ENCODE peak calls at places on chromosomes 7 and 10, in nine cellular contexts. One of them, this sample, is unnamed.

GRCh38 chr10:34112431-34112830 is 702.7 kb downstream of the PARD3 start:
- DNase-seq in fibroblast of lung: peak
- DNase-seq in GM23338: no peak
- DNase-seq in left kidney: no peak
- DNase-seq in NCI-H510A treated with DMSO at 0.1 percent for 48 hours: no peak
- DNase-seq in AG20443: peak
- DNase-seq in dorsolateral prefrontal cortex: no peak
- DNase-seq in stimulated activated CD4-positive, alpha-beta T cell treated with anti-CD3 and anti-CD28 coated beads, Interleukin-2, amount 100 ng/mL, for 48 hours: no peak
- DNase-seq in NCI-H2029: no peak
- DNase-seq in this sample: peak

GRCh38 chr7:56062382-56062781 is 1.7 kb upstream of the SUMF2 start:
- DNase-seq in fibroblast of lung: peak
- DNase-seq in GM23338: no peak
- DNase-seq in left kidney: no peak
- DNase-seq in NCI-H510A treated with DMSO at 0.1 percent for 48 hours: no peak
- DNase-seq in AG20443: no peak
- DNase-seq in dorsolateral prefrontal cortex: no peak
- DNase-seq in stimulated activated CD4-positive, alpha-beta T cell treated with anti-CD3 and anti-CD28 coated beads, Interleukin-2, amount 100 ng/mL, for 48 hours: no peak
- DNase-seq in NCI-H2029: no peak
- DNase-seq in this sample: peak

GRCh38 chr10:7484456-7485266 is 73.8 kb upstream of the SFMBT2 start:
- DNase-seq in fibroblast of lung: no peak
- DNase-seq in GM23338: peak
- DNase-seq in left kidney: peak
- DNase-seq in NCI-H510A treated with DMSO at 0.1 percent for 48 hours: no peak
- DNase-seq in AG20443: no peak
- DNase-seq in dorsolateral prefrontal cortex: no peak
- DNase-seq in stimulated activated CD4-positive, alpha-beta T cell treated with anti-CD3 and anti-CD28 coated beads, Interleukin-2, amount 100 ng/mL, for 48 hours: peak
- DNase-seq in NCI-H2029: no peak
- DNase-seq in this sample: no peak

GRCh38 chr7:13897825-13898224 is 91.6 kb downstream of the ETV1 start:
- DNase-seq in fibroblast of lung: peak
- DNase-seq in GM23338: no peak
- DNase-seq in left kidney: no peak
- DNase-seq in NCI-H510A treated with DMSO at 0.1 percent for 48 hours: no peak
- DNase-seq in AG20443: no peak
- DNase-seq in dorsolateral prefrontal cortex: no peak
- DNase-seq in stimulated activated CD4-positive, alpha-beta T cell treated with anti-CD3 and anti-CD28 coated beads, Interleukin-2, amount 100 ng/mL, for 48 hours: no peak
- DNase-seq in NCI-H2029: no peak
- DNase-seq in this sample: no peak

GRCh38 chr7:1233328-1234048 is 816 bp downstream of the UNCX start:
- DNase-seq in fibroblast of lung: no peak
- DNase-seq in GM23338: peak
- DNase-seq in left kidney: peak
- DNase-seq in NCI-H510A treated with DMSO at 0.1 percent for 48 hours: no peak
- DNase-seq in AG20443: no peak
- DNase-seq in dorsolateral prefrontal cortex: no peak
- DNase-seq in stimulated activated CD4-positive, alpha-beta T cell treated with anti-CD3 and anti-CD28 coated beads, Interleukin-2, amount 100 ng/mL, for 48 hours: no peak
- DNase-seq in NCI-H2029: no peak
- DNase-seq in this sample: no peak

GRCh38 chr7:8290645-8291308 is 28.8 kb upstream of the ICA1 start:
- DNase-seq in fibroblast of lung: no peak
- DNase-seq in GM23338: peak
- DNase-seq in left kidney: peak
- DNase-seq in NCI-H510A treated with DMSO at 0.1 percent for 48 hours: peak
- DNase-seq in AG20443: no peak
- DNase-seq in dorsolateral prefrontal cortex: no peak
- DNase-seq in stimulated activated CD4-positive, alpha-beta T cell treated with anti-CD3 and anti-CD28 coated beads, Interleukin-2, amount 100 ng/mL, for 48 hours: no peak
- DNase-seq in NCI-H2029: peak
- DNase-seq in this sample: no peak

GRCh38 chr7:121053219-121053618 is 64.7 kb downstream of the CPED1 start:
- DNase-seq in fibroblast of lung: no peak
- DNase-seq in GM23338: no peak
- DNase-seq in left kidney: no peak
- DNase-seq in NCI-H510A treated with DMSO at 0.1 percent for 48 hours: no peak
- DNase-seq in AG20443: no peak
- DNase-seq in dorsolateral prefrontal cortex: no peak
- DNase-seq in stimulated activated CD4-positive, alpha-beta T cell treated with anti-CD3 and anti-CD28 coated beads, Interleukin-2, amount 100 ng/mL, for 48 hours: no peak
- DNase-seq in NCI-H2029: no peak
- DNase-seq in this sample: no peak

GRCh38 chr10:77844713-77845454 is 81.7 kb downstream of the DLG5 start:
- DNase-seq in fibroblast of lung: peak
- DNase-seq in GM23338: peak
- DNase-seq in left kidney: no peak
- DNase-seq in NCI-H510A treated with DMSO at 0.1 percent for 48 hours: no peak
- DNase-seq in AG20443: peak
- DNase-seq in dorsolateral prefrontal cortex: no peak
- DNase-seq in stimulated activated CD4-positive, alpha-beta T cell treated with anti-CD3 and anti-CD28 coated beads, Interleukin-2, amount 100 ng/mL, for 48 hours: no peak
- DNase-seq in NCI-H2029: no peak
- DNase-seq in this sample: peak

GRCh38 chr7:155885162-155886160 is 73.2 kb upstream of the SHH start:
- DNase-seq in fibroblast of lung: peak
- DNase-seq in GM23338: no peak
- DNase-seq in left kidney: peak
- DNase-seq in NCI-H510A treated with DMSO at 0.1 percent for 48 hours: no peak
- DNase-seq in AG20443: peak
- DNase-seq in dorsolateral prefrontal cortex: peak
- DNase-seq in stimulated activated CD4-positive, alpha-beta T cell treated with anti-CD3 and anti-CD28 coated beads, Interleukin-2, amount 100 ng/mL, for 48 hours: no peak
- DNase-seq in NCI-H2029: no peak
- DNase-seq in this sample: no peak

GRCh38 chr7:122412441-122412840 is 107.9 kb upstream of the FEZF1 start:
- DNase-seq in fibroblast of lung: no peak
- DNase-seq in GM23338: no peak
- DNase-seq in left kidney: no peak
- DNase-seq in NCI-H510A treated with DMSO at 0.1 percent for 48 hours: no peak
- DNase-seq in AG20443: no peak
- DNase-seq in dorsolateral prefrontal cortex: no peak
- DNase-seq in stimulated activated CD4-positive, alpha-beta T cell treated with anti-CD3 and anti-CD28 coated beads, Interleukin-2, amount 100 ng/mL, for 48 hours: no peak
- DNase-seq in NCI-H2029: no peak
- DNase-seq in this sample: no peak

GRCh38 chr7:136911362-136911761 is 42.9 kb downstream of the CHRM2 start:
- DNase-seq in fibroblast of lung: peak
- DNase-seq in GM23338: peak
- DNase-seq in left kidney: peak
- DNase-seq in NCI-H510A treated with DMSO at 0.1 percent for 48 hours: no peak
- DNase-seq in AG20443: peak
- DNase-seq in dorsolateral prefrontal cortex: no peak
- DNase-seq in stimulated activated CD4-positive, alpha-beta T cell treated with anti-CD3 and anti-CD28 coated beads, Interleukin-2, amount 100 ng/mL, for 48 hours: no peak
- DNase-seq in NCI-H2029: no peak
- DNase-seq in this sample: peak

GRCh38 chr7:1555046-1555812 is 776 bp downstream of the TMEM184A start:
- DNase-seq in fibroblast of lung: peak
- DNase-seq in GM23338: peak
- DNase-seq in left kidney: peak
- DNase-seq in NCI-H510A treated with DMSO at 0.1 percent for 48 hours: peak
- DNase-seq in AG20443: peak
- DNase-seq in dorsolateral prefrontal cortex: no peak
- DNase-seq in stimulated activated CD4-positive, alpha-beta T cell treated with anti-CD3 and anti-CD28 coated beads, Interleukin-2, amount 100 ng/mL, for 48 hours: no peak
- DNase-seq in NCI-H2029: peak
- DNase-seq in this sample: peak

GRCh38 chr7:17255930-17256329 is 42.5 kb upstream of the AHR start:
- DNase-seq in fibroblast of lung: no peak
- DNase-seq in GM23338: no peak
- DNase-seq in left kidney: no peak
- DNase-seq in NCI-H510A treated with DMSO at 0.1 percent for 48 hours: no peak
- DNase-seq in AG20443: no peak
- DNase-seq in dorsolateral prefrontal cortex: no peak
- DNase-seq in stimulated activated CD4-positive, alpha-beta T cell treated with anti-CD3 and anti-CD28 coated beads, Interleukin-2, amount 100 ng/mL, for 48 hours: no peak
- DNase-seq in NCI-H2029: no peak
- DNase-seq in this sample: no peak

GRCh38 chr10:5945561-5946418 is 31.6 kb downstream of the IL15RA start:
- DNase-seq in fibroblast of lung: peak
- DNase-seq in GM23338: peak
- DNase-seq in left kidney: peak
- DNase-seq in NCI-H510A treated with DMSO at 0.1 percent for 48 hours: no peak
- DNase-seq in AG20443: peak
- DNase-seq in dorsolateral prefrontal cortex: no peak
- DNase-seq in stimulated activated CD4-positive, alpha-beta T cell treated with anti-CD3 and anti-CD28 coated beads, Interleukin-2, amount 100 ng/mL, for 48 hours: no peak
- DNase-seq in NCI-H2029: no peak
- DNase-seq in this sample: peak

GRCh38 chr10:45420453-45421192 is 46.6 kb downstream of the ALOX5 start:
- DNase-seq in fibroblast of lung: peak
- DNase-seq in GM23338: no peak
- DNase-seq in left kidney: peak
- DNase-seq in NCI-H510A treated with DMSO at 0.1 percent for 48 hours: peak
- DNase-seq in AG20443: peak
- DNase-seq in dorsolateral prefrontal cortex: peak
- DNase-seq in stimulated activated CD4-positive, alpha-beta T cell treated with anti-CD3 and anti-CD28 coated beads, Interleukin-2, amount 100 ng/mL, for 48 hours: peak
- DNase-seq in NCI-H2029: peak
- DNase-seq in this sample: peak

GRCh38 chr10:85490431-85490830 is 876.2 kb downstream of the GRID1 start:
- DNase-seq in fibroblast of lung: no peak
- DNase-seq in GM23338: no peak
- DNase-seq in left kidney: no peak
- DNase-seq in NCI-H510A treated with DMSO at 0.1 percent for 48 hours: no peak
- DNase-seq in AG20443: no peak
- DNase-seq in dorsolateral prefrontal cortex: no peak
- DNase-seq in stimulated activated CD4-positive, alpha-beta T cell treated with anti-CD3 and anti-CD28 coated beads, Interleukin-2, amount 100 ng/mL, for 48 hours: no peak
- DNase-seq in NCI-H2029: no peak
- DNase-seq in this sample: no peak